ENCODE peak calls at places on chromosome 7, in nine cellular contexts. One of them, this sample, is unnamed.

GRCh38 chr7:101784275-101785127 is 32.9 kb upstream of the CUX1 start:
- DNase-seq in heart right ventricle: no peak
- DNase-seq in cardiac muscle cell: peak
- DNase-seq in ovary: peak
- DNase-seq in choroid plexus epithelial cell: no peak
- DNase-seq in testis: peak
- DNase-seq in type B pancreatic cell: no peak
- DNase-seq in GM10248: no peak
- DNase-seq in thyroid gland: no peak
- DNase-seq in this sample: no peak

GRCh38 chr7:67771840-67772605 is 775.4 kb downstream of the TYW1 start:
- DNase-seq in heart right ventricle: no peak
- DNase-seq in cardiac muscle cell: no peak
- DNase-seq in ovary: no peak
- DNase-seq in choroid plexus epithelial cell: no peak
- DNase-seq in testis: no peak
- DNase-seq in type B pancreatic cell: no peak
- DNase-seq in GM10248: no peak
- DNase-seq in thyroid gland: no peak
- DNase-seq in this sample: no peak

GRCh38 chr7:147824671-147825070 is 765.9 kb upstream of the C7orf33 start:
- DNase-seq in heart right ventricle: no peak
- DNase-seq in cardiac muscle cell: no peak
- DNase-seq in ovary: no peak
- DNase-seq in choroid plexus epithelial cell: no peak
- DNase-seq in testis: no peak
- DNase-seq in type B pancreatic cell: no peak
- DNase-seq in GM10248: no peak
- DNase-seq in thyroid gland: no peak
- DNase-seq in this sample: no peak

GRCh38 chr7:151890355-151891004 is 13.6 kb upstream of the PRKAG2 start:
- DNase-seq in heart right ventricle: no peak
- DNase-seq in cardiac muscle cell: no peak
- DNase-seq in ovary: no peak
- DNase-seq in choroid plexus epithelial cell: no peak
- DNase-seq in testis: no peak
- DNase-seq in type B pancreatic cell: no peak
- DNase-seq in GM10248: no peak
- DNase-seq in thyroid gland: no peak
- DNase-seq in this sample: no peak

GRCh38 chr7:132683967-132684690 is 107.9 kb upstream of the PLXNA4 start:
- DNase-seq in heart right ventricle: no peak
- DNase-seq in cardiac muscle cell: peak
- DNase-seq in ovary: no peak
- DNase-seq in choroid plexus epithelial cell: peak
- DNase-seq in testis: no peak
- DNase-seq in type B pancreatic cell: no peak
- DNase-seq in GM10248: no peak
- DNase-seq in thyroid gland: no peak
- DNase-seq in this sample: no peak

GRCh38 chr7:631291-631711 is 95.2 kb upstream of the DNAAF5 start:
- DNase-seq in heart right ventricle: no peak
- DNase-seq in cardiac muscle cell: no peak
- DNase-seq in ovary: no peak
- DNase-seq in choroid plexus epithelial cell: no peak
- DNase-seq in testis: no peak
- DNase-seq in type B pancreatic cell: no peak
- DNase-seq in GM10248: no peak
- DNase-seq in thyroid gland: no peak
- DNase-seq in this sample: no peak

GRCh38 chr7:144725070-144725469 is 110.8 kb downstream of the TPK1 start:
- DNase-seq in heart right ventricle: no peak
- DNase-seq in cardiac muscle cell: no peak
- DNase-seq in ovary: no peak
- DNase-seq in choroid plexus epithelial cell: no peak
- DNase-seq in testis: no peak
- DNase-seq in type B pancreatic cell: no peak
- DNase-seq in GM10248: peak
- DNase-seq in thyroid gland: no peak
- DNase-seq in this sample: no peak

GRCh38 chr7:2266911-2267310 is 24.9 kb downstream of the NUDT1 start:
- DNase-seq in heart right ventricle: no peak
- DNase-seq in cardiac muscle cell: no peak
- DNase-seq in ovary: no peak
- DNase-seq in choroid plexus epithelial cell: peak
- DNase-seq in testis: no peak
- DNase-seq in type B pancreatic cell: no peak
- DNase-seq in GM10248: no peak
- DNase-seq in thyroid gland: no peak
- DNase-seq in this sample: no peak

GRCh38 chr7:123966936-123967335 is 41.9 kb downstream of the SPAM1 start:
- DNase-seq in heart right ventricle: no peak
- DNase-seq in cardiac muscle cell: peak
- DNase-seq in ovary: no peak
- DNase-seq in choroid plexus epithelial cell: no peak
- DNase-seq in testis: peak
- DNase-seq in type B pancreatic cell: no peak
- DNase-seq in GM10248: no peak
- DNase-seq in thyroid gland: no peak
- DNase-seq in this sample: no peak

GRCh38 chr7:137684776-137685175 is 162.0 kb downstream of the DGKI start:
- DNase-seq in heart right ventricle: peak
- DNase-seq in cardiac muscle cell: peak
- DNase-seq in ovary: no peak
- DNase-seq in choroid plexus epithelial cell: no peak
- DNase-seq in testis: no peak
- DNase-seq in type B pancreatic cell: no peak
- DNase-seq in GM10248: no peak
- DNase-seq in thyroid gland: no peak
- DNase-seq in this sample: no peak

GRCh38 chr7:105759670-105760548 is 116.5 kb downstream of the ATXN7L1 start:
- DNase-seq in heart right ventricle: peak
- DNase-seq in cardiac muscle cell: peak
- DNase-seq in ovary: peak
- DNase-seq in choroid plexus epithelial cell: peak
- DNase-seq in testis: peak
- DNase-seq in type B pancreatic cell: no peak
- DNase-seq in GM10248: peak
- DNase-seq in thyroid gland: peak
- DNase-seq in this sample: no peak

GRCh38 chr7:73811760-73812168 is 19.0 kb upstream of the CLDN4 start:
- DNase-seq in heart right ventricle: peak
- DNase-seq in cardiac muscle cell: peak
- DNase-seq in ovary: no peak
- DNase-seq in choroid plexus epithelial cell: peak
- DNase-seq in testis: peak
- DNase-seq in type B pancreatic cell: no peak
- DNase-seq in GM10248: peak
- DNase-seq in thyroid gland: peak
- DNase-seq in this sample: peak

GRCh38 chr7:96508371-96508770 is 186.5 kb upstream of the SLC25A13 start:
- DNase-seq in heart right ventricle: no peak
- DNase-seq in cardiac muscle cell: peak
- DNase-seq in ovary: no peak
- DNase-seq in choroid plexus epithelial cell: no peak
- DNase-seq in testis: no peak
- DNase-seq in type B pancreatic cell: no peak
- DNase-seq in GM10248: no peak
- DNase-seq in thyroid gland: no peak
- DNase-seq in this sample: no peak

GRCh38 chr7:23469961-23470250 is 385 bp downstream of the IGF2BP3 start:
- DNase-seq in heart right ventricle: no peak
- DNase-seq in cardiac muscle cell: no peak
- DNase-seq in ovary: no peak
- DNase-seq in choroid plexus epithelial cell: peak
- DNase-seq in testis: no peak
- DNase-seq in type B pancreatic cell: no peak
- DNase-seq in GM10248: no peak
- DNase-seq in thyroid gland: no peak
- DNase-seq in this sample: no peak

GRCh38 chr7:83519240-83519639 is 129.7 kb downstream of the SEMA3E start:
- DNase-seq in heart right ventricle: no peak
- DNase-seq in cardiac muscle cell: peak
- DNase-seq in ovary: no peak
- DNase-seq in choroid plexus epithelial cell: peak
- DNase-seq in testis: no peak
- DNase-seq in type B pancreatic cell: no peak
- DNase-seq in GM10248: no peak
- DNase-seq in thyroid gland: no peak
- DNase-seq in this sample: no peak

GRCh38 chr7:12423355-12423994 is 19.8 kb upstream of the VWDE start:
- DNase-seq in heart right ventricle: no peak
- DNase-seq in cardiac muscle cell: peak
- DNase-seq in ovary: no peak
- DNase-seq in choroid plexus epithelial cell: peak
- DNase-seq in testis: no peak
- DNase-seq in type B pancreatic cell: no peak
- DNase-seq in GM10248: no peak
- DNase-seq in thyroid gland: no peak
- DNase-seq in this sample: no peak

GRCh38 chr7:74579800-74580685 is 77.5 kb upstream of the GTF2I start:
- DNase-seq in heart right ventricle: no peak
- DNase-seq in cardiac muscle cell: peak
- DNase-seq in ovary: peak
- DNase-seq in choroid plexus epithelial cell: peak
- DNase-seq in testis: no peak
- DNase-seq in type B pancreatic cell: no peak
- DNase-seq in GM10248: no peak
- DNase-seq in thyroid gland: peak
- DNase-seq in this sample: no peak

GRCh38 chr7:151803841-151804240 is 73.1 kb downstream of the PRKAG2 start:
- DNase-seq in heart right ventricle: no peak
- DNase-seq in cardiac muscle cell: no peak
- DNase-seq in ovary: no peak
- DNase-seq in choroid plexus epithelial cell: no peak
- DNase-seq in testis: no peak
- DNase-seq in type B pancreatic cell: no peak
- DNase-seq in GM10248: no peak
- DNase-seq in thyroid gland: no peak
- DNase-seq in this sample: no peak

GRCh38 chr7:151410405-151411390 is 860 bp upstream of the WDR86 start:
- DNase-seq in heart right ventricle: no peak
- DNase-seq in cardiac muscle cell: peak
- DNase-seq in ovary: peak
- DNase-seq in choroid plexus epithelial cell: peak
- DNase-seq in testis: peak
- DNase-seq in type B pancreatic cell: no peak
- DNase-seq in GM10248: no peak
- DNase-seq in thyroid gland: peak
- DNase-seq in this sample: peak

GRCh38 chr7:40315277-40315676 is 180.5 kb downstream of the SUGCT start:
- DNase-seq in heart right ventricle: no peak
- DNase-seq in cardiac muscle cell: no peak
- DNase-seq in ovary: no peak
- DNase-seq in choroid plexus epithelial cell: no peak
- DNase-seq in testis: no peak
- DNase-seq in type B pancreatic cell: no peak
- DNase-seq in GM10248: no peak
- DNase-seq in thyroid gland: no peak
- DNase-seq in this sample: no peak

GRCh38 chr7:35613150-35613549 is 81.8 kb downstream of the HERPUD2 start:
- DNase-seq in heart right ventricle: no peak
- DNase-seq in cardiac muscle cell: no peak
- DNase-seq in ovary: no peak
- DNase-seq in choroid plexus epithelial cell: peak
- DNase-seq in testis: no peak
- DNase-seq in type B pancreatic cell: no peak
- DNase-seq in GM10248: no peak
- DNase-seq in thyroid gland: no peak
- DNase-seq in this sample: no peak

GRCh38 chr7:112554591-112554990 is 73.8 kb downstream of the LSMEM1 start:
- DNase-seq in heart right ventricle: no peak
- DNase-seq in cardiac muscle cell: no peak
- DNase-seq in ovary: no peak
- DNase-seq in choroid plexus epithelial cell: peak
- DNase-seq in testis: no peak
- DNase-seq in type B pancreatic cell: no peak
- DNase-seq in GM10248: no peak
- DNase-seq in thyroid gland: no peak
- DNase-seq in this sample: no peak
- TF ChIP-seq CTCF in heart right ventricle: no peak
- TF ChIP-seq CTCF in cardiac muscle cell: no peak
- TF ChIP-seq CTCF in ovary: no peak
- TF ChIP-seq CTCF in choroid plexus epithelial cell: peak
- TF ChIP-seq CTCF in testis: no peak
- TF ChIP-seq CTCF in type B pancreatic cell: peak
- TF ChIP-seq CTCF in GM10248: no peak
- TF ChIP-seq CTCF in thyroid gland: no peak
- TF ChIP-seq CTCF in this sample: no peak

GRCh38 chr7:153832160-153832559 is 220.0 kb upstream of the DPP6 start:
- DNase-seq in heart right ventricle: no peak
- DNase-seq in cardiac muscle cell: no peak
- DNase-seq in ovary: no peak
- DNase-seq in choroid plexus epithelial cell: no peak
- DNase-seq in testis: peak
- DNase-seq in type B pancreatic cell: no peak
- DNase-seq in GM10248: no peak
- DNase-seq in thyroid gland: no peak
- DNase-seq in this sample: no peak
- TF ChIP-seq CTCF in heart right ventricle: no peak
- TF ChIP-seq CTCF in cardiac muscle cell: no peak
- TF ChIP-seq CTCF in ovary: no peak
- TF ChIP-seq CTCF in choroid plexus epithelial cell: no peak
- TF ChIP-seq CTCF in testis: no peak
- TF ChIP-seq CTCF in type B pancreatic cell: no peak
- TF ChIP-seq CTCF in GM10248: no peak
- TF ChIP-seq CTCF in thyroid gland: no peak
- TF ChIP-seq CTCF in this sample: no peak

GRCh38 chr7:30877993-30878392 is 33.7 kb upstream of the AQP1 start:
- DNase-seq in heart right ventricle: no peak
- DNase-seq in cardiac muscle cell: no peak
- DNase-seq in ovary: no peak
- DNase-seq in choroid plexus epithelial cell: no peak
- DNase-seq in testis: no peak
- DNase-seq in type B pancreatic cell: no peak
- DNase-seq in GM10248: no peak
- DNase-seq in thyroid gland: no peak
- DNase-seq in this sample: no peak
- TF ChIP-seq CTCF in heart right ventricle: no peak
- TF ChIP-seq CTCF in cardiac muscle cell: no peak
- TF ChIP-seq CTCF in ovary: no peak
- TF ChIP-seq CTCF in choroid plexus epithelial cell: no peak
- TF ChIP-seq CTCF in testis: no peak
- TF ChIP-seq CTCF in type B pancreatic cell: no peak
- TF ChIP-seq CTCF in GM10248: no peak
- TF ChIP-seq CTCF in thyroid gland: no peak
- TF ChIP-seq CTCF in this sample: no peak

DNA sequence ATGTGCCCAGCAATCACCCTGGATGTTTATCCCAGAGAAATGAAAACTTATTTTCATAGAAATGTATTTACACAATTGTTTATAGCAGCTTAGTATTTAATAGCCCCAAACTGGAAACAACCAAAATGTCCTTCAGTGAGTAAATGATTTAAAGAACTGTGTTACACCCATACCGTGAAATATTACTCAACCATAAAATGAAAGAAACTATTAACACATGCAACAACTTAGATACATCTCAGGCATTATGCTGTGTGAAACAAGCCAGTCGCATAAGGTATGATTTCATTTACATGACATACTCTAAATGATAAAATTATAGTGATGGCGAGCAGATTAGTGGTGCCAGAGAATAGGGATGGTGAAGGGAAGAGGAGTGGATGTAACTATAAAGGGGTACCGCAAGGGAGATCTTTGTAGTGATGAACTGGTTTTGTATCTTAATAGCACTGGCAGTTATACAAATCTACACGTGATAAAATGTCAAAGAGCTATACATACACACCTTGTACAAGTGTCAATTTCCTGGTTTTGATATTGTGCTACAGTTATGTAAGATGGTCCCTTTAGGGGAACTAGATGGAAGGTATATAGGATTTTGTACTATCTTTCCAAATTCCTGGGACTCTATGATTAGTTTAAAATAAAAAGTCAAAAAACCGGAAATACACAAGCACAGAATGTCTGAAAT is 40.5 kb downstream of the MACC1 start:
- DNase-seq in heart right ventricle: no peak
- DNase-seq in cardiac muscle cell: no peak
- DNase-seq in ovary: no peak
- DNase-seq in choroid plexus epithelial cell: no peak
- DNase-seq in testis: no peak
- DNase-seq in type B pancreatic cell: no peak
- DNase-seq in GM10248: no peak
- DNase-seq in thyroid gland: no peak
- DNase-seq in this sample: no peak
- TF ChIP-seq CTCF in heart right ventricle: no peak
- TF ChIP-seq CTCF in cardiac muscle cell: no peak
- TF ChIP-seq CTCF in ovary: no peak
- TF ChIP-seq CTCF in choroid plexus epithelial cell: no peak
- TF ChIP-seq CTCF in testis: no peak
- TF ChIP-seq CTCF in type B pancreatic cell: no peak
- TF ChIP-seq CTCF in GM10248: no peak
- TF ChIP-seq CTCF in thyroid gland: no peak
- TF ChIP-seq CTCF in this sample: no peak

This sample was measured in natural killer cell.